ENCODE peak calls at places on chromosome 1, in seven cellular contexts. N is pancreas, U is Panc1, S is body of pancreas, I is kidney, V is tibial artery, L is fibroblast of lung. Y is an unnamed sample.

GRCh38 chr1:246427611-246428010 is 79.5 kb downstream of the SMYD3 start:
- DNase-seq in N (no peak), U (no peak), S (no peak), I (no peak), V (no peak), L (no peak), Y (no peak)

GRCh38 chr1:36924282-36924791 is 110.0 kb downstream of the GRIK3 start:
- DNase-seq in N (peak; percentile 74), U (no peak), S (peak; percentile 67), I (peak; percentile 80), V (peak; percentile 51), L (peak; percentile 11), Y (peak; percentile 63)

GRCh38 chr1:164771568-164772350 is 212.8 kb downstream of the PBX1 start:
- DNase-seq in N (no peak), U (no peak), S (peak; percentile 54), I (no peak), V (no peak), L (peak; percentile 81), Y (no peak)

GRCh38 chr1:168736450-168736980 is 7.5 kb upstream of the DPT start:
- DNase-seq in N (no peak), U (no peak), S (no peak), I (no peak), V (no peak), L (no peak), Y (no peak)

GRCh38 chr1:228325267-228325666 is 81.4 kb downstream of the TRIM11 start:
- DNase-seq in N (no peak), U (no peak), S (no peak), I (no peak), V (no peak), L (no peak), Y (no peak)

GRCh38 chr1:6859415-6860343 is 74.4 kb downstream of the CAMTA1 start:
- DNase-seq in N (no peak), U (peak; percentile 46), S (no peak), I (no peak), V (no peak), L (peak; percentile 97), Y (no peak)

GRCh38 chr1:150165622-150166612 is 16.2 kb downstream of the PLEKHO1 start:
- DNase-seq in N (no peak), U (peak; percentile 36), S (peak; percentile 29), I (no peak), V (peak; percentile 77), L (peak; percentile 67), Y (no peak)

GRCh38 chr1:108537976-108538375 is 21.9 kb upstream of the EEIG2 start:
- DNase-seq in N (no peak), U (no peak), S (no peak), I (no peak), V (no peak), L (no peak), Y (no peak)

DNA sequence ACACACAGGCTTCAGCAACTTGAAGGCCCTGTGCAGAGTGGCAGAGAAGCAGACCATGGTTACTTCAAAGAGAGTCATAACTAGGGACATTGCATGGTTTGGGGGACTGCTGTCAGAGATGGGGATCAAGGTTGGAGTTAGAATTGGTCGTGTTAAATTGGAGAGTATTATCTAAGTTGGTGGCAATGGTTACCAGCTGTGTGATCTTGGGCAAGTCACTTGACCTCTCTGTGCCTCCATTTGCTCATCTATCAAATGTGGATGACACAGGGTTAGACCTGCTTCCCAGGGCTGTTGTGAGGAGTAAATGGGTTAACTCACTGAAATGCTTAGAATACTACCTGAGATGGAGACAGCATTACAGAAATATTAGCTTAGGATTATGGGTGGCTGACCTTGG is 91.1 kb downstream of the PAX7 start:
- DNase-seq in N (no peak), U (no peak), S (no peak), I (no peak), V (no peak), L (no peak), Y (no peak)
- H3K9me3 ChIP-seq in N (no peaks in the 10 kb centered on the region), U (no peaks in the 10 kb centered on the region), S (no peaks in the 10 kb centered on the region), I (no peaks in the 10 kb centered on the region), V (no peaks in the 10 kb centered on the region), L (no peaks in the 10 kb centered on the region), Y (no peaks in the 10 kb centered on the region)

GRCh38 chr1:1345860-1346500 is 3.2 kb downstream of the DVL1 start:
- DNase-seq in N (no peak), U (no peak), S (no peak), I (no peak), V (no peak), L (no peak), Y (no peak)

GRCh38 chr1:1343811-1344421 is 5.3 kb downstream of the DVL1 start:
- DNase-seq in N (no peak), U (no peak), S (no peak), I (no peak), V (no peak), L (no peak), Y (no peak)

GRCh38 chr1:1346501-1346890 is 2.7 kb downstream of the DVL1 start:
- DNase-seq in N (no peak), U (no peak), S (no peak), I (no peak), V (no peak), L (no peak), Y (no peak)

GRCh38 chr1:1345384-1345783 is 3.8 kb downstream of the DVL1 start:
- DNase-seq in N (no peak), U (no peak), S (no peak), I (no peak), V (no peak), L (no peak), Y (no peak)

DNA sequence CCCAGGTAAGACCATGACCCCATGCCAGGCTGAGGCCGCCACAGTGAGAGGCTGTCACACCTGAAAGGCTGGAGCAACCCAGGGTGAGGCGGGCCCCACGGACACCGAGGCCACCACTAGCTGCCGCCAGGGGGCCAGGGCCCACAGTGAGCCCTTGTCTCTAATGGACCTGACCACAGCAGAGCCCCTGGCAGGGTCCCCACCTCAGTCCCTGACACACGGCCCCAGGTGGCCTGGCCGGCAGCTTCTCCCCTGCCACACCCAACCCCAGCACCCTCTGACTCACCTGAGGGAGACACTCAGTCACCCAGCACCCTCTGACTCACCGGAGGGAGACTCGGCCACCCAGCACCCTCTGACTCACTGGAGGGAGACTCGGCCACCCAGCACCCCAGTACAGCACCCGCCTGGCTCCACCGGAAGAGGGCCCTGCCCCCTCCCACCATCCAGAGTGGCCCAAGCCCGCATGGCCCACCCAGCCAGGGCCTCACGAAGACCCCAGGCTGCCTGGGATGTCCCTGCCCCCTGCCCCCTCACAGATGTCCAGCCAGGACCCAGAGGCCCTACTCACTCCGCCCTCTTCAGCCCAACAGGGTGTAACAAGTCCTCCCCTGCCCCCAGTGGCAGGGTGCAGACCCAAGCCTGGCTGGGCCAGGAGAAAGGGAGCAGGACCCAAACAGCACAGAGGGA is 4.4 kb downstream of the DVL1 start:
- DNase-seq in N (no peak), U (peak; percentile 84), S (no peak), I (no peak), V (no peak), L (peak; percentile 50), Y (no peak)
- TF ChIP-seq CTCF in N (peak; percentile 29), U (peak; percentile 88), S (peak; percentile 16), I (no peak), V (no peak), L (peak; percentile 52), Y (no peak)

GRCh38 chr1:2966435-2966834 is 54.8 kb upstream of the ACTRT2 start:
- DNase-seq in N (peak; percentile 42), U (no peak), S (no peak), I (peak; percentile 48), V (peak; percentile 47), L (no peak), Y (peak; percentile 30)

GRCh38 chr1:2969011-2969869 is 52.0 kb upstream of the ACTRT2 start:
- DNase-seq in N (peak; percentile 52), U (no peak), S (no peak), I (no peak), V (peak; percentile 53), L (no peak), Y (peak; percentile 60)

GRCh38 chr1:2968471-2968881 is 52.8 kb upstream of the ACTRT2 start:
- DNase-seq in N (peak; percentile 63), U (no peak), S (peak; percentile 42), I (peak; percentile 66), V (peak; percentile 54), L (no peak), Y (peak; percentile 65)

GRCh38 chr1:2966940-2967725 is 54.1 kb upstream of the ACTRT2 start:
- DNase-seq in N (peak; percentile 55), U (no peak), S (no peak), I (peak; percentile 60), V (peak; percentile 58), L (no peak), Y (peak; percentile 60)

DNA sequence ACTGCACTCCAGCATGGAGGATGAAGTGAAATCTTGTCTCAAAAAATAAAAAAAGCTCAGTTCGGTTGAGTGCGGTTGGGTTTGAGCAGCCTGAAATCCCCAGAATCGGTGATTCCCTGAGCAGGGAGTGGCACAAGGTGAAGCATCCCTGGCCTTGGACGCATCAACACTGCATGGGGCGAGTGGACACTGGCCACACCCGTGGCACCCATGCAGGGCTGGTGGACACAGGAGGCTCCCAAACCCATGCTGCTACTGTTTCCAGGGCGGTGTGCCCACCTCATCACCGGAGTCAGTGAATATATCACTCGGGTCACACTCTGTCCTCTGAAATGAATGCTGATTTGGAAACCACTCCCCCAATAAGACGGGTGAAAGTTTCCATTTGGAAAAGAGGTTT is 53.4 kb upstream of the ACTRT2 start:
- DNase-seq in N (peak; percentile 45), U (no peak), S (no peak), I (peak; percentile 18), V (peak; percentile 34), L (no peak), Y (peak; percentile 49)
- H3K9me3 ChIP-seq in N (no peaks in the 10 kb centered on the region), U (no peaks in the 10 kb centered on the region), S (no peaks in the 10 kb centered on the region), I (no peaks in the 10 kb centered on the region), V (no peaks in the 10 kb centered on the region), L (no peaks in the 10 kb centered on the region), Y (no peaks in the 10 kb centered on the region)

GRCh38 chr1:231338270-231339128 is at the start of gene SPRTN:
- DNase-seq in N (no peak), U (no peak), S (no peak), I (peak; percentile 95), V (no peak), L (peak; percentile 22), Y (no peak)

GRCh38 chr1:231334952-231335351 is 2.7 kb downstream of the EXOC8 start:
- DNase-seq in N (no peak), U (no peak), S (no peak), I (no peak), V (no peak), L (no peak), Y (no peak)

GRCh38 chr1:231337043-231337471 is 595 bp downstream of the EXOC8 start:
- DNase-seq in N (peak; percentile 66), U (no peak), S (no peak), I (no peak), V (peak; percentile 68), L (no peak), Y (peak; percentile 79)

GRCh38 chr1:231335663-231336602 is 1.7 kb downstream of the EXOC8 start:
- DNase-seq in N (no peak), U (no peak), S (no peak), I (no peak), V (no peak), L (no peak), Y (no peak)

DNA sequence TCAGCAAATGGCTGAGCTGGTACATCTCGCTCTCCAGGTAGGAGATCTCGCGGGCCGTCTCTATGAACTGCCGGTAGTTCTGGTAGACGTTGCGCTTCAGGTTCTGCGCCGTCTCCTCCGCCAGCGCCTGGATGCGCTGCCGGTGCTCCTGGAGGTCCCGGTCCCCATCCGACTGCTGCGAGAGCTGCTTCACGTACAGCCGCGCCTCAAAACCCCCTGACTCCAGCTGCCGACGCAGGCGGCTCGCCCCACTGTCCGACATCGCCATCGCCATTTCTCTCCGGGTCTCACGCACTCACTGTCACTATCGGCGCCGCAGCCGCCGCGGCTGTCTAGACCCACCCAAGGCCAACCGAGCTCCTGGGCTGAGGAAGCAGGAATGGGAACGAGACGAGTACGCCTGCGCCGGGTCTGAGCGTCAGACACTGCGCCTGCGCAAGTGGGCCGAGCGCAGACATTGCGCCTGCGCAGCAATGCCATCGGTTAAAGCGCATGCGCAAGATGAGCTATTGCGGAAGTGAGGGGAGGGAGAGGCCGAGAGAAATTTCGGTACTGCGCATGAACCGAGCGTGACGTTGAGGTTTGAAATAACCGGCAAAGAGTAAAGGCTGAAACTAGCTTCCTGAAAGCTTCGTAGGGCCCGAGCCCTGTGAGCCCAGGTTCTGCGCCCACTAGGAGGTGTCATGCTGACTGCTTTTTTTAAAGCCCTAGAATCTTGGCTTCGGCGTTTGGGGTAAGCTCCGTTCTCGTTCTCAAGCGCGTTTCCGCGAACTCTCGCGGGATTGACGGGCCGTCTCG is at the start of gene EXOC8:
- DNase-seq in N (peak; percentile 99), U (peak; percentile 97), S (peak; percentile 98), I (peak; percentile 98), V (peak; percentile 98), L (peak; percentile 97), Y (peak; percentile 97)
- TF ChIP-seq CTCF in N (no peak), U (no peak), S (no peak), I (no peak), V (no peak), L (peak; percentile 8), Y (no peak)